ENCODE peak calls at places on chromosomes 13 and 19, in ten cellular contexts. One of them, this sample, is unnamed.

GRCh38 chr19:42474743-42475142 is 32.0 kb upstream of the CXCL17 start:
- DNase-seq in NCI-H460: no peak
- DNase-seq in stimulated activated CD4-positive, alpha-beta T cell treated with anti-CD3 and anti-CD28 coated beads, TNF-alpha, amount 100 ng/mL, for 24 hours: no peak
- DNase-seq in lung microvascular endothelial cell: no peak
- DNase-seq in colonic mucosa: no peak
- DNase-seq in heart right ventricle: no peak
- DNase-seq in AG09319: no peak
- DNase-seq in stimulated activated CD8-positive, alpha-beta memory T cell treated with anti-CD3 and anti-CD28 coated beads, Interleukin-2, amount 100 ng/mL, for 48 hours: no peak
- DNase-seq in GM06990: no peak
- DNase-seq in endothelial cell: no peak
- DNase-seq in this sample: no peak

GRCh38 chr19:47832723-47833122 is 11.0 kb downstream of the CRX start:
- DNase-seq in NCI-H460: no peak
- DNase-seq in stimulated activated CD4-positive, alpha-beta T cell treated with anti-CD3 and anti-CD28 coated beads, TNF-alpha, amount 100 ng/mL, for 24 hours: no peak
- DNase-seq in lung microvascular endothelial cell: no peak
- DNase-seq in colonic mucosa: no peak
- DNase-seq in heart right ventricle: no peak
- DNase-seq in AG09319: no peak
- DNase-seq in stimulated activated CD8-positive, alpha-beta memory T cell treated with anti-CD3 and anti-CD28 coated beads, Interleukin-2, amount 100 ng/mL, for 48 hours: no peak
- DNase-seq in GM06990: no peak
- DNase-seq in endothelial cell: no peak
- DNase-seq in this sample: no peak

GRCh38 chr13:102333320-102334181 is 68.3 kb downstream of the FGF14 start:
- DNase-seq in NCI-H460: no peak
- DNase-seq in stimulated activated CD4-positive, alpha-beta T cell treated with anti-CD3 and anti-CD28 coated beads, TNF-alpha, amount 100 ng/mL, for 24 hours: no peak
- DNase-seq in lung microvascular endothelial cell: no peak
- DNase-seq in colonic mucosa: no peak
- DNase-seq in heart right ventricle: no peak
- DNase-seq in AG09319: no peak
- DNase-seq in stimulated activated CD8-positive, alpha-beta memory T cell treated with anti-CD3 and anti-CD28 coated beads, Interleukin-2, amount 100 ng/mL, for 48 hours: no peak
- DNase-seq in GM06990: no peak
- DNase-seq in endothelial cell: no peak
- DNase-seq in this sample: no peak

GRCh38 chr13:99218545-99218944 is 17.9 kb downstream of the UBAC2 start:
- DNase-seq in NCI-H460: no peak
- DNase-seq in stimulated activated CD4-positive, alpha-beta T cell treated with anti-CD3 and anti-CD28 coated beads, TNF-alpha, amount 100 ng/mL, for 24 hours: no peak
- DNase-seq in lung microvascular endothelial cell: peak
- DNase-seq in colonic mucosa: no peak
- DNase-seq in heart right ventricle: peak
- DNase-seq in AG09319: no peak
- DNase-seq in stimulated activated CD8-positive, alpha-beta memory T cell treated with anti-CD3 and anti-CD28 coated beads, Interleukin-2, amount 100 ng/mL, for 48 hours: no peak
- DNase-seq in GM06990: no peak
- DNase-seq in endothelial cell: no peak
- DNase-seq in this sample: no peak

GRCh38 chr13:99003851-99004471 is 26.1 kb upstream of the DOCK9 start:
- DNase-seq in NCI-H460: no peak
- DNase-seq in stimulated activated CD4-positive, alpha-beta T cell treated with anti-CD3 and anti-CD28 coated beads, TNF-alpha, amount 100 ng/mL, for 24 hours: no peak
- DNase-seq in lung microvascular endothelial cell: no peak
- DNase-seq in colonic mucosa: no peak
- DNase-seq in heart right ventricle: no peak
- DNase-seq in AG09319: no peak
- DNase-seq in stimulated activated CD8-positive, alpha-beta memory T cell treated with anti-CD3 and anti-CD28 coated beads, Interleukin-2, amount 100 ng/mL, for 48 hours: no peak
- DNase-seq in GM06990: no peak
- DNase-seq in endothelial cell: no peak
- DNase-seq in this sample: no peak

GRCh38 chr19:7561229-7561806 is 25.8 kb downstream of the PNPLA6 start:
- DNase-seq in NCI-H460: no peak
- DNase-seq in stimulated activated CD4-positive, alpha-beta T cell treated with anti-CD3 and anti-CD28 coated beads, TNF-alpha, amount 100 ng/mL, for 24 hours: no peak
- DNase-seq in lung microvascular endothelial cell: no peak
- DNase-seq in colonic mucosa: no peak
- DNase-seq in heart right ventricle: no peak
- DNase-seq in AG09319: no peak
- DNase-seq in stimulated activated CD8-positive, alpha-beta memory T cell treated with anti-CD3 and anti-CD28 coated beads, Interleukin-2, amount 100 ng/mL, for 48 hours: no peak
- DNase-seq in GM06990: no peak
- DNase-seq in endothelial cell: no peak
- DNase-seq in this sample: no peak

GRCh38 chr19:37718357-37718756 is 1.2 kb downstream of the ZNF607 start:
- DNase-seq in NCI-H460: no peak
- DNase-seq in stimulated activated CD4-positive, alpha-beta T cell treated with anti-CD3 and anti-CD28 coated beads, TNF-alpha, amount 100 ng/mL, for 24 hours: no peak
- DNase-seq in lung microvascular endothelial cell: no peak
- DNase-seq in colonic mucosa: peak
- DNase-seq in heart right ventricle: no peak
- DNase-seq in AG09319: no peak
- DNase-seq in stimulated activated CD8-positive, alpha-beta memory T cell treated with anti-CD3 and anti-CD28 coated beads, Interleukin-2, amount 100 ng/mL, for 48 hours: no peak
- DNase-seq in GM06990: no peak
- DNase-seq in endothelial cell: no peak
- DNase-seq in this sample: no peak

GRCh38 chr13:111639196-111639705 is 318.8 kb downstream of the TEX29 start:
- DNase-seq in NCI-H460: no peak
- DNase-seq in stimulated activated CD4-positive, alpha-beta T cell treated with anti-CD3 and anti-CD28 coated beads, TNF-alpha, amount 100 ng/mL, for 24 hours: no peak
- DNase-seq in lung microvascular endothelial cell: no peak
- DNase-seq in colonic mucosa: no peak
- DNase-seq in heart right ventricle: no peak
- DNase-seq in AG09319: no peak
- DNase-seq in stimulated activated CD8-positive, alpha-beta memory T cell treated with anti-CD3 and anti-CD28 coated beads, Interleukin-2, amount 100 ng/mL, for 48 hours: no peak
- DNase-seq in GM06990: no peak
- DNase-seq in endothelial cell: no peak
- DNase-seq in this sample: no peak

GRCh38 chr13:101408154-101408553 is 8.2 kb downstream of the NALCN start:
- DNase-seq in NCI-H460: no peak
- DNase-seq in stimulated activated CD4-positive, alpha-beta T cell treated with anti-CD3 and anti-CD28 coated beads, TNF-alpha, amount 100 ng/mL, for 24 hours: no peak
- DNase-seq in lung microvascular endothelial cell: no peak
- DNase-seq in colonic mucosa: no peak
- DNase-seq in heart right ventricle: no peak
- DNase-seq in AG09319: no peak
- DNase-seq in stimulated activated CD8-positive, alpha-beta memory T cell treated with anti-CD3 and anti-CD28 coated beads, Interleukin-2, amount 100 ng/mL, for 48 hours: no peak
- DNase-seq in GM06990: no peak
- DNase-seq in endothelial cell: no peak
- DNase-seq in this sample: no peak

GRCh38 chr19:58543826-58544590 is at the start of gene TRIM28:
- DNase-seq in NCI-H460: peak
- DNase-seq in stimulated activated CD4-positive, alpha-beta T cell treated with anti-CD3 and anti-CD28 coated beads, TNF-alpha, amount 100 ng/mL, for 24 hours: peak
- DNase-seq in lung microvascular endothelial cell: peak
- DNase-seq in colonic mucosa: peak
- DNase-seq in heart right ventricle: peak
- DNase-seq in AG09319: peak
- DNase-seq in stimulated activated CD8-positive, alpha-beta memory T cell treated with anti-CD3 and anti-CD28 coated beads, Interleukin-2, amount 100 ng/mL, for 48 hours: peak
- DNase-seq in GM06990: peak
- DNase-seq in endothelial cell: peak
- DNase-seq in this sample: peak

GRCh38 chr19:14354445-14354844 is 26.8 kb upstream of the ADGRE5 start:
- DNase-seq in NCI-H460: no peak
- DNase-seq in stimulated activated CD4-positive, alpha-beta T cell treated with anti-CD3 and anti-CD28 coated beads, TNF-alpha, amount 100 ng/mL, for 24 hours: no peak
- DNase-seq in lung microvascular endothelial cell: no peak
- DNase-seq in colonic mucosa: no peak
- DNase-seq in heart right ventricle: no peak
- DNase-seq in AG09319: no peak
- DNase-seq in stimulated activated CD8-positive, alpha-beta memory T cell treated with anti-CD3 and anti-CD28 coated beads, Interleukin-2, amount 100 ng/mL, for 48 hours: no peak
- DNase-seq in GM06990: no peak
- DNase-seq in endothelial cell: no peak
- DNase-seq in this sample: no peak

GRCh38 chr13:51637852-51638496 is 53.7 kb downstream of the WDFY2 start:
- DNase-seq in NCI-H460: no peak
- DNase-seq in stimulated activated CD4-positive, alpha-beta T cell treated with anti-CD3 and anti-CD28 coated beads, TNF-alpha, amount 100 ng/mL, for 24 hours: no peak
- DNase-seq in lung microvascular endothelial cell: no peak
- DNase-seq in colonic mucosa: no peak
- DNase-seq in heart right ventricle: no peak
- DNase-seq in AG09319: no peak
- DNase-seq in stimulated activated CD8-positive, alpha-beta memory T cell treated with anti-CD3 and anti-CD28 coated beads, Interleukin-2, amount 100 ng/mL, for 48 hours: no peak
- DNase-seq in GM06990: no peak
- DNase-seq in endothelial cell: no peak
- DNase-seq in this sample: no peak

GRCh38 chr13:109160357-109160756 is 530.9 kb downstream of the MYO16 start:
- DNase-seq in NCI-H460: no peak
- DNase-seq in stimulated activated CD4-positive, alpha-beta T cell treated with anti-CD3 and anti-CD28 coated beads, TNF-alpha, amount 100 ng/mL, for 24 hours: no peak
- DNase-seq in lung microvascular endothelial cell: no peak
- DNase-seq in colonic mucosa: no peak
- DNase-seq in heart right ventricle: no peak
- DNase-seq in AG09319: no peak
- DNase-seq in stimulated activated CD8-positive, alpha-beta memory T cell treated with anti-CD3 and anti-CD28 coated beads, Interleukin-2, amount 100 ng/mL, for 48 hours: no peak
- DNase-seq in GM06990: no peak
- DNase-seq in endothelial cell: no peak
- DNase-seq in this sample: no peak

GRCh38 chr19:5719274-5719960 is 529 bp downstream of the LONP1 start:
- DNase-seq in NCI-H460: no peak
- DNase-seq in stimulated activated CD4-positive, alpha-beta T cell treated with anti-CD3 and anti-CD28 coated beads, TNF-alpha, amount 100 ng/mL, for 24 hours: no peak
- DNase-seq in lung microvascular endothelial cell: peak
- DNase-seq in colonic mucosa: no peak
- DNase-seq in heart right ventricle: no peak
- DNase-seq in AG09319: no peak
- DNase-seq in stimulated activated CD8-positive, alpha-beta memory T cell treated with anti-CD3 and anti-CD28 coated beads, Interleukin-2, amount 100 ng/mL, for 48 hours: no peak
- DNase-seq in GM06990: no peak
- DNase-seq in endothelial cell: no peak
- DNase-seq in this sample: no peak

GRCh38 chr13:112990783-112991182 is 21.8 kb downstream of the MCF2L start:
- DNase-seq in NCI-H460: no peak
- DNase-seq in stimulated activated CD4-positive, alpha-beta T cell treated with anti-CD3 and anti-CD28 coated beads, TNF-alpha, amount 100 ng/mL, for 24 hours: no peak
- DNase-seq in lung microvascular endothelial cell: no peak
- DNase-seq in colonic mucosa: peak
- DNase-seq in heart right ventricle: no peak
- DNase-seq in AG09319: no peak
- DNase-seq in stimulated activated CD8-positive, alpha-beta memory T cell treated with anti-CD3 and anti-CD28 coated beads, Interleukin-2, amount 100 ng/mL, for 48 hours: no peak
- DNase-seq in GM06990: no peak
- DNase-seq in endothelial cell: no peak
- DNase-seq in this sample: peak

GRCh38 chr13:75550159-75550567 is 572 bp downstream of the UCHL3 start:
- DNase-seq in NCI-H460: no peak
- DNase-seq in stimulated activated CD4-positive, alpha-beta T cell treated with anti-CD3 and anti-CD28 coated beads, TNF-alpha, amount 100 ng/mL, for 24 hours: no peak
- DNase-seq in lung microvascular endothelial cell: peak
- DNase-seq in colonic mucosa: peak
- DNase-seq in heart right ventricle: peak
- DNase-seq in AG09319: no peak
- DNase-seq in stimulated activated CD8-positive, alpha-beta memory T cell treated with anti-CD3 and anti-CD28 coated beads, Interleukin-2, amount 100 ng/mL, for 48 hours: peak
- DNase-seq in GM06990: no peak
- DNase-seq in endothelial cell: peak
- DNase-seq in this sample: no peak

GRCh38 chr13:110001622-110002275 is 215.4 kb upstream of the IRS2 start:
- DNase-seq in NCI-H460: no peak
- DNase-seq in stimulated activated CD4-positive, alpha-beta T cell treated with anti-CD3 and anti-CD28 coated beads, TNF-alpha, amount 100 ng/mL, for 24 hours: no peak
- DNase-seq in lung microvascular endothelial cell: no peak
- DNase-seq in colonic mucosa: no peak
- DNase-seq in heart right ventricle: no peak
- DNase-seq in AG09319: no peak
- DNase-seq in stimulated activated CD8-positive, alpha-beta memory T cell treated with anti-CD3 and anti-CD28 coated beads, Interleukin-2, amount 100 ng/mL, for 48 hours: no peak
- DNase-seq in GM06990: no peak
- DNase-seq in endothelial cell: no peak
- DNase-seq in this sample: no peak

GRCh38 chr13:75353786-75354193 is 128.2 kb downstream of the TBC1D4 start:
- DNase-seq in NCI-H460: no peak
- DNase-seq in stimulated activated CD4-positive, alpha-beta T cell treated with anti-CD3 and anti-CD28 coated beads, TNF-alpha, amount 100 ng/mL, for 24 hours: no peak
- DNase-seq in lung microvascular endothelial cell: no peak
- DNase-seq in colonic mucosa: no peak
- DNase-seq in heart right ventricle: no peak
- DNase-seq in AG09319: no peak
- DNase-seq in stimulated activated CD8-positive, alpha-beta memory T cell treated with anti-CD3 and anti-CD28 coated beads, Interleukin-2, amount 100 ng/mL, for 48 hours: no peak
- DNase-seq in GM06990: no peak
- DNase-seq in endothelial cell: no peak
- DNase-seq in this sample: no peak

GRCh38 chr19:30148039-30148438 is 206.0 kb downstream of the URI1 start:
- DNase-seq in NCI-H460: peak
- DNase-seq in stimulated activated CD4-positive, alpha-beta T cell treated with anti-CD3 and anti-CD28 coated beads, TNF-alpha, amount 100 ng/mL, for 24 hours: no peak
- DNase-seq in lung microvascular endothelial cell: no peak
- DNase-seq in colonic mucosa: peak
- DNase-seq in heart right ventricle: no peak
- DNase-seq in AG09319: no peak
- DNase-seq in stimulated activated CD8-positive, alpha-beta memory T cell treated with anti-CD3 and anti-CD28 coated beads, Interleukin-2, amount 100 ng/mL, for 48 hours: no peak
- DNase-seq in GM06990: no peak
- DNase-seq in endothelial cell: no peak
- DNase-seq in this sample: no peak

GRCh38 chr13:51488212-51488611 is 35.4 kb upstream of the INTS6 start:
- DNase-seq in NCI-H460: no peak
- DNase-seq in stimulated activated CD4-positive, alpha-beta T cell treated with anti-CD3 and anti-CD28 coated beads, TNF-alpha, amount 100 ng/mL, for 24 hours: no peak
- DNase-seq in lung microvascular endothelial cell: no peak
- DNase-seq in colonic mucosa: no peak
- DNase-seq in heart right ventricle: no peak
- DNase-seq in AG09319: no peak
- DNase-seq in stimulated activated CD8-positive, alpha-beta memory T cell treated with anti-CD3 and anti-CD28 coated beads, Interleukin-2, amount 100 ng/mL, for 48 hours: no peak
- DNase-seq in GM06990: no peak
- DNase-seq in endothelial cell: no peak
- DNase-seq in this sample: no peak

GRCh38 chr13:43232866-43233265 is 209.5 kb downstream of the DNAJC15 start:
- DNase-seq in NCI-H460: no peak
- DNase-seq in stimulated activated CD4-positive, alpha-beta T cell treated with anti-CD3 and anti-CD28 coated beads, TNF-alpha, amount 100 ng/mL, for 24 hours: no peak
- DNase-seq in lung microvascular endothelial cell: peak
- DNase-seq in colonic mucosa: no peak
- DNase-seq in heart right ventricle: no peak
- DNase-seq in AG09319: peak
- DNase-seq in stimulated activated CD8-positive, alpha-beta memory T cell treated with anti-CD3 and anti-CD28 coated beads, Interleukin-2, amount 100 ng/mL, for 48 hours: no peak
- DNase-seq in GM06990: no peak
- DNase-seq in endothelial cell: no peak
- DNase-seq in this sample: no peak

GRCh38 chr19:56350416-56351045 is 35.9 kb upstream of the ZSCAN5A start:
- DNase-seq in NCI-H460: peak
- DNase-seq in stimulated activated CD4-positive, alpha-beta T cell treated with anti-CD3 and anti-CD28 coated beads, TNF-alpha, amount 100 ng/mL, for 24 hours: peak
- DNase-seq in lung microvascular endothelial cell: peak
- DNase-seq in colonic mucosa: peak
- DNase-seq in heart right ventricle: peak
- DNase-seq in AG09319: no peak
- DNase-seq in stimulated activated CD8-positive, alpha-beta memory T cell treated with anti-CD3 and anti-CD28 coated beads, Interleukin-2, amount 100 ng/mL, for 48 hours: no peak
- DNase-seq in GM06990: no peak
- DNase-seq in endothelial cell: peak
- DNase-seq in this sample: peak

GRCh38 chr13:112894673-112895481 is 74.1 kb upstream of the MCF2L start:
- DNase-seq in NCI-H460: no peak
- DNase-seq in stimulated activated CD4-positive, alpha-beta T cell treated with anti-CD3 and anti-CD28 coated beads, TNF-alpha, amount 100 ng/mL, for 24 hours: no peak
- DNase-seq in lung microvascular endothelial cell: no peak
- DNase-seq in colonic mucosa: no peak
- DNase-seq in heart right ventricle: no peak
- DNase-seq in AG09319: no peak
- DNase-seq in stimulated activated CD8-positive, alpha-beta memory T cell treated with anti-CD3 and anti-CD28 coated beads, Interleukin-2, amount 100 ng/mL, for 48 hours: no peak
- DNase-seq in GM06990: no peak
- DNase-seq in endothelial cell: peak
- DNase-seq in this sample: no peak

GRCh38 chr19:7197760-7198696 is 96.2 kb downstream of the INSR start:
- DNase-seq in NCI-H460: peak
- DNase-seq in stimulated activated CD4-positive, alpha-beta T cell treated with anti-CD3 and anti-CD28 coated beads, TNF-alpha, amount 100 ng/mL, for 24 hours: peak
- DNase-seq in lung microvascular endothelial cell: peak
- DNase-seq in colonic mucosa: peak
- DNase-seq in heart right ventricle: peak
- DNase-seq in AG09319: peak
- DNase-seq in stimulated activated CD8-positive, alpha-beta memory T cell treated with anti-CD3 and anti-CD28 coated beads, Interleukin-2, amount 100 ng/mL, for 48 hours: peak
- DNase-seq in GM06990: peak
- DNase-seq in endothelial cell: peak
- DNase-seq in this sample: peak

GRCh38 chr19:48363810-48364563 is at the start of the genes SYNGR4 and TMEM143:
- DNase-seq in NCI-H460: peak
- DNase-seq in stimulated activated CD4-positive, alpha-beta T cell treated with anti-CD3 and anti-CD28 coated beads, TNF-alpha, amount 100 ng/mL, for 24 hours: peak
- DNase-seq in lung microvascular endothelial cell: peak
- DNase-seq in colonic mucosa: peak
- DNase-seq in heart right ventricle: peak
- DNase-seq in AG09319: peak
- DNase-seq in stimulated activated CD8-positive, alpha-beta memory T cell treated with anti-CD3 and anti-CD28 coated beads, Interleukin-2, amount 100 ng/mL, for 48 hours: peak
- DNase-seq in GM06990: peak
- DNase-seq in endothelial cell: peak
- DNase-seq in this sample: peak

GRCh38 chr19:36489920-36490415 is 607 bp upstream of the ZNF566 start:
- DNase-seq in NCI-H460: peak
- DNase-seq in stimulated activated CD4-positive, alpha-beta T cell treated with anti-CD3 and anti-CD28 coated beads, TNF-alpha, amount 100 ng/mL, for 24 hours: no peak
- DNase-seq in lung microvascular endothelial cell: peak
- DNase-seq in colonic mucosa: peak
- DNase-seq in heart right ventricle: no peak
- DNase-seq in AG09319: peak
- DNase-seq in stimulated activated CD8-positive, alpha-beta memory T cell treated with anti-CD3 and anti-CD28 coated beads, Interleukin-2, amount 100 ng/mL, for 48 hours: peak
- DNase-seq in GM06990: no peak
- DNase-seq in endothelial cell: no peak
- DNase-seq in this sample: peak

GRCh38 chr13:56909896-56910600 is 230.7 kb upstream of the PRR20A start:
- DNase-seq in NCI-H460: no peak
- DNase-seq in stimulated activated CD4-positive, alpha-beta T cell treated with anti-CD3 and anti-CD28 coated beads, TNF-alpha, amount 100 ng/mL, for 24 hours: no peak
- DNase-seq in lung microvascular endothelial cell: no peak
- DNase-seq in colonic mucosa: no peak
- DNase-seq in heart right ventricle: no peak
- DNase-seq in AG09319: no peak
- DNase-seq in stimulated activated CD8-positive, alpha-beta memory T cell treated with anti-CD3 and anti-CD28 coated beads, Interleukin-2, amount 100 ng/mL, for 48 hours: no peak
- DNase-seq in GM06990: no peak
- DNase-seq in endothelial cell: no peak
- DNase-seq in this sample: no peak

GRCh38 chr19:7199613-7200533 is 94.3 kb downstream of the INSR start:
- DNase-seq in NCI-H460: no peak
- DNase-seq in stimulated activated CD4-positive, alpha-beta T cell treated with anti-CD3 and anti-CD28 coated beads, TNF-alpha, amount 100 ng/mL, for 24 hours: no peak
- DNase-seq in lung microvascular endothelial cell: peak
- DNase-seq in colonic mucosa: peak
- DNase-seq in heart right ventricle: no peak
- DNase-seq in AG09319: no peak
- DNase-seq in stimulated activated CD8-positive, alpha-beta memory T cell treated with anti-CD3 and anti-CD28 coated beads, Interleukin-2, amount 100 ng/mL, for 48 hours: no peak
- DNase-seq in GM06990: no peak
- DNase-seq in endothelial cell: no peak
- DNase-seq in this sample: no peak

This sample was measured in ureter.